ENCODE peak calls at places on chromosomes 12 and 14, in four cellular contexts. O, W, Y and S are unnamed samples.

GRCh38 chr12:67415473-67415872 is 146.3 kb downstream of the CAND1 start:
- DNase-seq in O (peak), W (no peak), Y (no peak), S (peak)

GRCh38 chr12:121132601-121133481 is at the start of gene P2RX7:
- DNase-seq in O (peak), W (peak), Y (peak), S (peak)

GRCh38 chr12:70353780-70354640 is 12.1 kb upstream of the KCNMB4 start:
- DNase-seq in O (no peak), W (no peak), Y (no peak), S (no peak)

GRCh38 chr12:3553681-3554546 is 62.9 kb downstream of the PRMT8 start:
- DNase-seq in O (no peak), W (no peak), Y (no peak), S (no peak)

GRCh38 chr12:128823216-128823915 is 392 bp downstream of the SLC15A4 start:
- DNase-seq in O (peak), W (no peak), Y (peak), S (no peak)

GRCh38 chr12:19576421-19576925 is 137.2 kb downstream of the AEBP2 start:
- DNase-seq in O (no peak), W (no peak), Y (no peak), S (no peak)

GRCh38 chr14:100761481-100761880 is 34.8 kb downstream of the DLK1 start:
- DNase-seq in O (peak), W (no peak), Y (no peak), S (no peak)

GRCh38 chr12:120413901-120414695 is 23.8 kb upstream of the COX6A1 start:
- DNase-seq in O (no peak), W (no peak), Y (no peak), S (peak)

GRCh38 chr12:89475203-89475990 is 49.2 kb downstream of the GALNT4 start:
- DNase-seq in O (peak), W (no peak), Y (no peak), S (no peak)

GRCh38 chr14:100214768-100215079 is 24.2 kb upstream of the YY1 start:
- DNase-seq in O (no peak), W (no peak), Y (no peak), S (no peak)

GRCh38 chr12:81181701-81182100 is 103.8 kb downstream of the ACSS3 start:
- DNase-seq in O (no peak), W (no peak), Y (no peak), S (no peak)

GRCh38 chr14:52253503-52253902 is 14.0 kb upstream of the PTGDR start:
- DNase-seq in O (peak), W (no peak), Y (no peak), S (no peak)

GRCh38 chr14:56715938-56716337 is 94.3 kb downstream of the OTX2 start:
- DNase-seq in O (no peak), W (no peak), Y (no peak), S (no peak)

GRCh38 chr12:119208626-119209061 is 29.9 kb downstream of the HSPB8 start:
- DNase-seq in O (peak), W (peak), Y (no peak), S (peak)

GRCh38 chr12:32585680-32586079 is 93.4 kb upstream of the DNM1L start:
- DNase-seq in O (no peak), W (no peak), Y (no peak), S (no peak)

GRCh38 chr14:24298892-24299254 is 707 bp downstream of the DHRS1 start:
- DNase-seq in O (peak), W (no peak), Y (no peak), S (no peak)

GRCh38 chr12:47779943-47780504 is 7.0 kb downstream of the SLC48A1 start:
- DNase-seq in O (no peak), W (no peak), Y (no peak), S (no peak)

GRCh38 chr12:102062419-102062806 is 622 bp upstream of the WASHC3 start:
- DNase-seq in O (no peak), W (no peak), Y (no peak), S (no peak)

GRCh38 chr14:93105362-93105761 is 10.4 kb downstream of the ITPK1 start:
- DNase-seq in O (peak), W (no peak), Y (no peak), S (no peak)

GRCh38 chr12:52087961-52088820 is 8.7 kb downstream of the SMIM41 start:
- DNase-seq in O (no peak), W (peak), Y (no peak), S (no peak)

GRCh38 chr14:30443368-30444007 is 115.5 kb upstream of the G2E3 start:
- DNase-seq in O (peak), W (no peak), Y (no peak), S (no peak)

GRCh38 chr12:48003226-48004038 is 844 bp downstream of the COL2A1 start:
- DNase-seq in O (peak), W (no peak), Y (no peak), S (no peak)

GRCh38 chr14:59269431-59269830 is 81.0 kb downstream of the DAAM1 start:
- DNase-seq in O (no peak), W (no peak), Y (no peak), S (no peak)

GRCh38 chr12:89450922-89451321 is 73.7 kb downstream of the GALNT4 start:
- DNase-seq in O (peak), W (no peak), Y (no peak), S (no peak)

GRCh38 chr12:62250671-62251608 is 9.3 kb upstream of the USP15 start:
- DNase-seq in O (no peak), W (no peak), Y (no peak), S (no peak)